ENCODE peak calls at places on chromosomes 6 and 20, in five cellular contexts. One of them, this sample, is unnamed.

GRCh38 chr6:88403486-88403885 is 237.3 kb upstream of the CNR1 start:
- DNase-seq in coronary artery: no peak
- DNase-seq in NCI-H345: no peak
- DNase-seq in stimulated activated effector memory CD8-positive, alpha-beta T cell treated with anti-CD3 and anti-CD28 coated beads, Interleukin-12 subunit alpha, Interleukin-12 subunit beta, amount 100 ng/mL, for 72 hours: no peak
- DNase-seq in RPMI7951: no peak
- DNase-seq in this sample: no peak

GRCh38 chr6:112434896-112435295 is 87.8 kb downstream of the RFPL4B start:
- DNase-seq in coronary artery: no peak
- DNase-seq in NCI-H345: no peak
- DNase-seq in stimulated activated effector memory CD8-positive, alpha-beta T cell treated with anti-CD3 and anti-CD28 coated beads, Interleukin-12 subunit alpha, Interleukin-12 subunit beta, amount 100 ng/mL, for 72 hours: no peak
- DNase-seq in RPMI7951: no peak
- DNase-seq in this sample: no peak

GRCh38 chr6:45032426-45032825 is 295.7 kb upstream of the RUNX2 start:
- DNase-seq in coronary artery: no peak
- DNase-seq in NCI-H345: no peak
- DNase-seq in stimulated activated effector memory CD8-positive, alpha-beta T cell treated with anti-CD3 and anti-CD28 coated beads, Interleukin-12 subunit alpha, Interleukin-12 subunit beta, amount 100 ng/mL, for 72 hours: no peak
- DNase-seq in RPMI7951: no peak
- DNase-seq in this sample: no peak

GRCh38 chr6:110532401-110532800 is 56.0 kb upstream of the SLC22A16 start:
- DNase-seq in coronary artery: no peak
- DNase-seq in NCI-H345: no peak
- DNase-seq in stimulated activated effector memory CD8-positive, alpha-beta T cell treated with anti-CD3 and anti-CD28 coated beads, Interleukin-12 subunit alpha, Interleukin-12 subunit beta, amount 100 ng/mL, for 72 hours: no peak
- DNase-seq in RPMI7951: peak
- DNase-seq in this sample: no peak

GRCh38 chr20:59145926-59146800 is 17.5 kb upstream of the ZNF831 start:
- DNase-seq in coronary artery: no peak
- DNase-seq in NCI-H345: no peak
- DNase-seq in stimulated activated effector memory CD8-positive, alpha-beta T cell treated with anti-CD3 and anti-CD28 coated beads, Interleukin-12 subunit alpha, Interleukin-12 subunit beta, amount 100 ng/mL, for 72 hours: no peak
- DNase-seq in RPMI7951: no peak
- DNase-seq in this sample: no peak

GRCh38 chr6:23114812-23115504 is 545.6 kb downstream of the HDGFL1 start:
- DNase-seq in coronary artery: no peak
- DNase-seq in NCI-H345: no peak
- DNase-seq in stimulated activated effector memory CD8-positive, alpha-beta T cell treated with anti-CD3 and anti-CD28 coated beads, Interleukin-12 subunit alpha, Interleukin-12 subunit beta, amount 100 ng/mL, for 72 hours: no peak
- DNase-seq in RPMI7951: no peak
- DNase-seq in this sample: no peak

GRCh38 chr6:3913077-3913957 is 64.1 kb downstream of the FAM50B start:
- DNase-seq in coronary artery: peak
- DNase-seq in NCI-H345: peak
- DNase-seq in stimulated activated effector memory CD8-positive, alpha-beta T cell treated with anti-CD3 and anti-CD28 coated beads, Interleukin-12 subunit alpha, Interleukin-12 subunit beta, amount 100 ng/mL, for 72 hours: no peak
- DNase-seq in RPMI7951: peak
- DNase-seq in this sample: no peak

GRCh38 chr6:151379933-151380847 is 11.2 kb downstream of the ZBTB2 start:
- DNase-seq in coronary artery: no peak
- DNase-seq in NCI-H345: no peak
- DNase-seq in stimulated activated effector memory CD8-positive, alpha-beta T cell treated with anti-CD3 and anti-CD28 coated beads, Interleukin-12 subunit alpha, Interleukin-12 subunit beta, amount 100 ng/mL, for 72 hours: no peak
- DNase-seq in RPMI7951: peak
- DNase-seq in this sample: no peak

GRCh38 chr6:48922837-48923236 is 540.2 kb downstream of the MMUT start:
- DNase-seq in coronary artery: no peak
- DNase-seq in NCI-H345: no peak
- DNase-seq in stimulated activated effector memory CD8-positive, alpha-beta T cell treated with anti-CD3 and anti-CD28 coated beads, Interleukin-12 subunit alpha, Interleukin-12 subunit beta, amount 100 ng/mL, for 72 hours: no peak
- DNase-seq in RPMI7951: no peak
- DNase-seq in this sample: no peak